ENCODE peak calls at places on chromosome 6, in nine cellular contexts. A is NCI-H1092; J is CD4-positive, alpha-beta memory T cell; Y is HTR-8/SVneo; K is psoas muscle; C is NCI-H524; R is iris pigment epithelial cell; M is heart left ventricle; S is left cardiac atrium. D is an unnamed sample.

GRCh38 chr6:44180886-44181285 is 22.3 kb downstream of the CAPN11 start:
- DNase-seq in A (no peak), R (no peak), M (no peak), J (no peak), C (no peak), Y (no peak), S (no peak), K (no peak), D (no peak)

GRCh38 chr6:76876922-76877553 is 586.3 kb downstream of the HTR1B start:
- DNase-seq in M (peak), J (no peak), A (no peak), Y (no peak), C (no peak), K (no peak), S (peak), R (peak), D (peak)

GRCh38 chr6:169648617-169649016 is 53.2 kb downstream of the WDR27 start:
- DNase-seq in K (no peak), J (no peak), R (no peak), Y (no peak), C (no peak), S (no peak), A (no peak), M (no peak), D (no peak)

GRCh38 chr6:87397656-87398055 is 10.1 kb upstream of the CFAP206 start:
- DNase-seq in C (no peak), S (no peak), A (no peak), R (no peak), J (no peak), M (no peak), K (no peak), Y (no peak), D (no peak)

GRCh38 chr6:78829407-78829806 is 37.9 kb upstream of the IRAK1BP1 start:
- DNase-seq in A (no peak), K (no peak), M (no peak), C (no peak), S (no peak), R (no peak), Y (no peak), J (no peak), D (no peak)

GRCh38 chr6:42135722-42136121 is 6.7 kb downstream of the C6orf132 start:
- DNase-seq in J (no peak), K (no peak), M (no peak), C (no peak), S (no peak), A (no peak), R (no peak), Y (no peak), D (no peak)

GRCh38 chr6:108518714-108519576 is 41.8 kb upstream of the FOXO3 start:
- DNase-seq in K (no peak), R (peak), J (no peak), S (no peak), A (no peak), C (no peak), Y (no peak), M (no peak), D (peak)

GRCh38 chr6:89475634-89476033 is 42.7 kb downstream of the ANKRD6 start:
- DNase-seq in K (no peak), A (no peak), R (peak), M (no peak), J (peak), S (no peak), C (no peak), Y (no peak), D (peak)

GRCh38 chr6:30145818-30146217 is 9.9 kb downstream of the TRIM40 start:
- DNase-seq in Y (no peak), K (no peak), C (no peak), R (no peak), S (no peak), A (no peak), J (no peak), M (no peak), D (no peak)

GRCh38 chr6:135280375-135281136 is 99.4 kb downstream of the MYB start:
- DNase-seq in S (no peak), C (no peak), M (no peak), R (peak), Y (peak), K (no peak), A (no peak), J (no peak), D (no peak)

GRCh38 chr6:110681543-110682459 is 133.5 kb downstream of the CDK19 start:
- DNase-seq in M (no peak), K (no peak), Y (no peak), J (no peak), C (no peak), A (no peak), R (no peak), S (no peak), D (no peak)

D was measured in H4.